ENCODE peak calls at places on chromosome 19, in four cellular contexts. Z is epithelial cell of proximal tubule, T is pancreas, P is left lung. K is an unnamed sample.
A peak's percentile ranks its signal among the peaks of the same experiment; 100 is the strongest.

GRCh38 chr19:55341191-55342043 is 1.7 kb downstream of the KMT5C start:
- DNase-seq in Z (no peak), T (peak; percentile 86), P (peak; percentile 87), K (peak; percentile 55)

GRCh38 chr19:1354496-1355257 is 29.0 kb upstream of the NDUFS7 start:
- DNase-seq in T (peak; percentile 94), Z (no peak), P (peak; percentile 91), K (peak; percentile 97)

GRCh38 chr19:17281391-17282304 is at the start of gene ANKLE1:
- DNase-seq in T (no peak), Z (no peak), P (no peak), K (no peak)

GRCh38 chr19:3034845-3035541 is 5.9 kb upstream of the TLE2 start:
- DNase-seq in P (peak; percentile 58), Z (no peak), T (peak; percentile 37), K (no peak)

GRCh38 chr19:44685877-44686276 is 13.1 kb upstream of the CEACAM16 start:
- DNase-seq in T (no peak), P (peak; percentile 56), Z (no peak), K (peak; percentile 61)

GRCh38 chr19:15323496-15324235 is 8.7 kb downstream of the BRD4 start:
- DNase-seq in Z (no peak), T (peak; percentile 68), P (peak; percentile 40), K (peak; percentile 60)

GRCh38 chr19:11995174-11995573 is 30.3 kb downstream of the ZNF763 start:
- DNase-seq in P (no peak), Z (no peak), T (no peak), K (peak; percentile 34)

GRCh38 chr19:5711713-5712161 is 8.2 kb downstream of the LONP1 start:
- DNase-seq in Z (no peak), T (no peak), P (no peak), K (no peak)

GRCh38 chr19:485122-485521 is 11.2 kb upstream of the MADCAM1 start:
- DNase-seq in Z (no peak), T (no peak), P (no peak), K (no peak)

GRCh38 chr19:48186015-48186414 is 15.5 kb downstream of the ZSWIM9 start:
- DNase-seq in T (no peak), Z (no peak), P (no peak), K (no peak)

GRCh38 chr19:47228168-47228936 is 2.6 kb downstream of the BBC3 start:
- DNase-seq in T (peak; percentile 70), Z (no peak), P (peak; percentile 54), K (no peak)

GRCh38 chr19:51904331-51905165 is at the start of gene ZNF649:
- DNase-seq in Z (peak; percentile 44), T (peak; percentile 86), P (peak; percentile 88), K (peak; percentile 95)

GRCh38 chr19:45175663-45176345 is 2.2 kb downstream of the TRAPPC6A start:
- DNase-seq in T (no peak), Z (no peak), P (no peak), K (no peak)

GRCh38 chr19:40416918-40417713 is 3.9 kb upstream of the PRX start:
- DNase-seq in Z (no peak), P (no peak), T (no peak), K (peak; percentile 49)

GRCh38 chr19:15015946-15016542 is 33.2 kb upstream of the CASP14 start:
- DNase-seq in P (no peak), Z (no peak), T (peak; percentile 56), K (peak; percentile 5)

GRCh38 chr19:45999653-46000121 is 4.4 kb downstream of the CCDC61 start:
- DNase-seq in Z (no peak), T (peak; percentile 40), P (no peak), K (peak; percentile 38)

GRCh38 chr19:12265921-12266704 is 28.6 kb downstream of the ZNF44 start:
- DNase-seq in P (no peak), T (peak; percentile 18), Z (no peak), K (no peak)

GRCh38 chr19:17614476-17614875 is 59.0 kb downstream of the COLGALT1 start:
- DNase-seq in Z (no peak), P (no peak), T (no peak), K (no peak)

GRCh38 chr19:5343848-5344247 is 3.2 kb upstream of the PTPRS start:
- DNase-seq in P (no peak), T (no peak), Z (no peak), K (peak; percentile 70)

GRCh38 chr19:12611361-12611699 is 610 bp downstream of the ZNF791 start:
- DNase-seq in T (peak; percentile 74), P (peak; percentile 72), Z (no peak), K (peak; percentile 54)

GRCh38 chr19:43820098-43820860 is 6.8 kb upstream of the ZNF283 start:
- DNase-seq in T (no peak), Z (no peak), P (no peak), K (peak; percentile 85)

GRCh38 chr19:2221918-2222317 is 14.2 kb downstream of the PLEKHJ1 start:
- DNase-seq in P (no peak), T (no peak), Z (no peak), K (no peak)

GRCh38 chr19:13526552-13526951 is 20.3 kb upstream of the CACNA1A start:
- DNase-seq in T (no peak), Z (no peak), P (no peak), K (no peak)

GRCh38 chr19:45630463-45630862 is 8.7 kb downstream of the EML2 start:
- DNase-seq in Z (peak; percentile 61), T (no peak), P (no peak), K (peak; percentile 91)

GRCh38 chr19:6378036-6378435 is 2.3 kb upstream of the PSPN start:
- DNase-seq in Z (peak; percentile 43), T (no peak), P (no peak), K (no peak)

GRCh38 chr19:19260417-19260816 is 12.7 kb downstream of the TM6SF2 start:
- DNase-seq in T (no peak), P (no peak), Z (no peak), K (no peak)

GRCh38 chr19:40412866-40413265 is 312 bp downstream of the PRX start:
- DNase-seq in Z (no peak), P (no peak), T (no peak), K (no peak)

GRCh38 chr19:43798546-43799409 is 3.5 kb downstream of the LYPD5 start:
- DNase-seq in P (peak; percentile 66), T (peak; percentile 53), Z (no peak), K (no peak)

GRCh38 chr19:39082745-39083598 is 1.2 kb upstream of the ACP7 start:
- DNase-seq in T (no peak), Z (no peak), P (no peak), K (no peak)
- H3K4me3 ChIP-seq in T (no peak overlapping the region), Z (no peak overlapping the region), P (no peak overlapping the region), K (no peak overlapping the region)

GRCh38 chr19:41887711-41888382 is 4.9 kb downstream of the ARHGEF1 start:
- DNase-seq in P (peak; percentile 87), T (peak; percentile 65), Z (no peak), K (peak; percentile 62)
- TF ChIP-seq CTCF in P (no peak), T (no peak), Z (peak; percentile 14), K (no peak)

GRCh38 chr19:35246466-35247096 is 2.2 kb upstream of the LSR start:
- DNase-seq in T (no peak), Z (no peak), P (no peak), K (no peak)

GRCh38 chr19:35249848-35250711 is 1.3 kb downstream of the LSR start:
- DNase-seq in P (peak; percentile 30), T (no peak), Z (no peak), K (no peak)

GRCh38 chr19:35248310-35249145 is at the start of gene LSR:
- DNase-seq in T (peak; percentile 95), P (peak; percentile 87), Z (peak; percentile 54), K (no peak)

GRCh38 chr19:35249146-35249847 is 495 bp downstream of the LSR start:
- DNase-seq in P (peak; percentile 31), T (no peak), Z (no peak), K (no peak)

GRCh38 chr19:35247526-35248309 is 1.1 kb upstream of the LSR start:
- DNase-seq in Z (peak; percentile 57), P (peak; percentile 82), T (peak; percentile 94), K (peak; percentile 6)
- H3K4me3 ChIP-seq in Z (peak overlapping the region; percentile 91), P (peak overlapping the region; percentile 45), T (peak overlapping the region; percentile 73), K (peak overlapping the region; percentile 10)

GRCh38 chr19:54063350-54064078 is at the start of gene VSTM1:
- DNase-seq in T (no peak), Z (no peak), P (no peak), K (no peak)
- TF ChIP-seq CTCF in T (no peak), Z (no peak), P (no peak), K (no peak)

DNA sequence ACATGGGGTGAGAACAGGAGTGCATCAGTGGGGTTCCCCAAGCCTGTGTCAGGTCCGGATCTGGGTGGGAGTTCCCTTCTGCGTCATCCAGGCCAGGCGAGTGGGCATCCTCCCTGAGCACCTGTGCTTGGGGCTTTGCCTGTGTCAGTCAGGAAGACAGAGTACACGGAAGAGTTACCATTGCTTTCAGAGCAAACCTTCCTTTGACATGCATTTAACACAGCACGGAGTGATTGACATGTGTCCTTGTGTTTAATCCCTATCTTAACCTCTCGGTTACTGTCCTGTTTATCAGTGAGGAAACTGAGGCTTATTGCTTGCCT is 47.6 kb downstream of the CAPN12 start:
- DNase-seq in P (no peak), Z (no peak), T (no peak), K (no peak)
- H3K4me3 ChIP-seq in P (no peak overlapping the region), Z (no peak overlapping the region), T (no peak overlapping the region), K (no peak overlapping the region)

GRCh38 chr19:27974082-27974513 is 1238.9 kb downstream of the UQCRFS1 start:
- DNase-seq in T (peak; percentile 34), Z (no peak), P (no peak), K (peak; percentile 20)
- TF ChIP-seq CTCF in T (peak; percentile 49), Z (peak; percentile 94), P (no peak), K (peak; percentile 46)

DNA sequence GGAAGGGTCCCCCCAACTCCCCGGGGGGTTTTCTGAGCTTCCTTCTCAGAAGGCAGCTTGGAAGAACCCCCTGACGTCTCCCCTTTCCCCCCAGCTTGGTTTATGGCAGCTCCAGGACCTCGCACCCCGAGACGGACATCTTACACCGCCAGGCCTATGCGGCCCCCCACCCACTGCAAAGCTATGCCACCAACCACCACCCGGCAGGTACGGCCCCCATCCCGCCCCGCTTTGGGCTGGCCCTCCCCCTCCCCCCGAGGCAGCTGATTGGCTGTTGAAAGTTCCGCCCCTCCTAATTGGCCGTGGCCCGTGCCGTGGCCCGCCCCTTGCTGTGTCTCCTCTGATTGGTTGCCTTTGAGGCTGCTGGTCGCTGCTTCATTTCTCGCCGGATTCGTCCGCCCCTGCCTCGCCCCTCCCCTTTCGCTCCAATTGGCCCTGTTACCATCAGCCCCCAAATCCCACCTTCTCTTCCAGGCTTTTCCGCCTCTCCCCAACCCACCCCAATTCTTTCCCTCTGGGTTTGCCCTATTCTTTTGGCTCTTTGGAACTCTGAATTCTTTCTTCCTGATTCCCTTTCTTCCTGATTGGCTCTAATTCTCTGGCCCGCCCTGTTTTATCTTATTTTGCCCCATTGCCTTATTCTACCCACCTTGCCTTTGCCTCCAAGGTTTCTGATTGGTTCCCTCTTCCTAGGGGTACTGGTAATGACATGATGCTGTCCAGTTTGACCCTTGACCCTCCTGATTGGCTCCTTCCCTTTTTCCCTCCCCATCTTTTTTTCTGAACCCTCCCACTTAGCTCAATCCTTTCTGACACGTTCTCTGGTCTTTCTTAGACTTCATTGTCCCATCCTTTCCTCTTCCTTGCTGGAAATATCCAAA is 2.5 kb downstream of the PRR12 start:
- DNase-seq in P (peak; percentile 93), Z (no peak), T (peak; percentile 93), K (peak; percentile 97)
- H3K4me3 ChIP-seq in P (peak overlapping the region; percentile 75), Z (peak overlapping the region; percentile 96), T (peak overlapping the region; percentile 86), K (peak overlapping the region; percentile 90)